ENCODE peak calls at places on chromosomes 6 and 20, in four cellular contexts. O is HEK293T, B is K562, C is HepG2. K is an unnamed sample.
A peak's percentile ranks its signal among the peaks of the same experiment; 100 is the strongest.

GRCh38 chr6:128731249-128732165 is 151.4 kb upstream of the LAMA2 start:
- DNase-seq in O (peak; percentile 56), B (no peak), C (peak; percentile 56), K (no peak)

GRCh38 chr6:147621280-147621679 is 112.8 kb downstream of the SAMD5 start:
- DNase-seq in O (no peak), B (no peak), C (peak; percentile 13), K (no peak)

GRCh38 chr6:149840345-149841075 is 23.6 kb downstream of the LRP11 start:
- DNase-seq in O (peak; percentile 71), B (peak; percentile 72), C (peak; percentile 82), K (peak; percentile 79)

GRCh38 chr20:62117658-62118057 is 4.6 kb upstream of the LSM14B start:
- DNase-seq in O (no peak), B (no peak), C (no peak), K (no peak)

GRCh38 chr6:153816306-153816845 is 222.7 kb upstream of the OPRM1 start:
- DNase-seq in O (peak; percentile 14), B (no peak), C (no peak), K (no peak)

GRCh38 chr20:35886537-35886936 is 67.8 kb downstream of the SCAND1 start:
- DNase-seq in O (no peak), B (peak; percentile 18), C (no peak), K (no peak)

GRCh38 chr6:24547243-24547642 is 52.5 kb downstream of the ALDH5A1 start:
- DNase-seq in O (peak; percentile 56), B (peak; percentile 27), C (peak; percentile 32), K (peak; percentile 36)

GRCh38 chr20:47328841-47329448 is 27.6 kb downstream of the ZMYND8 start:
- DNase-seq in O (no peak), B (no peak), C (no peak), K (no peak)

GRCh38 chr6:13991393-13991792 is 66.6 kb downstream of the RNF182 start:
- DNase-seq in O (no peak), B (no peak), C (no peak), K (no peak)

GRCh38 chr6:169070506-169071176 is 183.0 kb downstream of the THBS2 start:
- DNase-seq in O (peak; percentile 42), B (no peak), C (peak; percentile 26), K (no peak)

GRCh38 chr20:62625516-62625915 is 16.8 kb upstream of the SLCO4A1 start:
- DNase-seq in O (no peak), B (no peak), C (no peak), K (no peak)

GRCh38 chr20:48750941-48751620 is 76.7 kb downstream of the PREX1 start:
- DNase-seq in O (no peak), B (no peak), C (no peak), K (peak; percentile 76)

GRCh38 chr20:1015181-1015580 is 13.1 kb upstream of the RSPO4 start:
- DNase-seq in O (no peak), B (no peak), C (no peak), K (no peak)
- TF ChIP-seq ELF4 in O (no peak), B (no peak), C (no peak), K (no peak)

DNA sequence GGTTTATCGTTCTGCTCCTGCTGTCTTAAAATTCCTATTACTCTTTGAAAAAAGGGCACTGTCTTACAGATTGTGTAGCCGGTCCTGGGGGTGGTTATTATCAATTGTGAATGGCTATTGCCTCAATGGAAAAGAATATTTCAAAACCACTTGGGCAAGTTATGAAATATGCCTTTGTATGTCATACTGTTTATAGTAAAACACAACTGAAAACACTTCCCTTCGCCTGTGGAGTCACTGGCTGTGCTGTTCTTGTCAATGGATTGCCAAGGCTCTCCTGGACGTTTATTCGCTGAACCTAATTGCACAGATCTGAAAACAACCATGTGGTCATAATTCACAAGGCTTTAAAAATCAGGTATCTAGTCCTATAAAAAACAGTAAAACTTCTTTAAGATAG is 47.8 kb upstream of the TAGAP start:
- DNase-seq in O (no peak), B (no peak), C (no peak), K (no peak)
- TF ChIP-seq ELF4 in O (no peak), B (no peak), C (no peak), K (no peak)

DNA sequence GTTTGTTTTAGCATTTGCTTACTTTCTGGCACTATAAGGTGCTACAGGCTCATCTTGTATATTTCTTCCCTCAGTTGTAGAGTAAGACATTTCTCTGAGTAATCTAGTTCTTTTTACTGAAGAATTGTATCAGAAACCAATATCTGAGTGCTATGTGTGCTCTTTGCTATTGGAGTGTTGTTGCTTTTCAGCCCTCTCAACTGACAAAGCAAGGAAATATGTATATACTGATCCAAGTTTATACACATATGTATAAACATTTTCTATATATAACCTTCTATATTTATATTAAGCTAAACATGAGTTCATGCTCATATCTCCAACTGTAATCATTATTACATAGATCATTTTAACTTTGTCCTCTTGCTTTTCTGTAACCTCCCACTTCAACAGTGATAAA is 405.7 kb downstream of the RFPL4B start:
- DNase-seq in O (no peak), B (no peak), C (no peak), K (no peak)
- TF ChIP-seq ELF4 in O (no peak), B (no peak), C (no peak), K (no peak)

GRCh38 chr6:4577406-4577805 is 198.8 kb upstream of the CDYL start:
- DNase-seq in O (no peak), B (no peak), C (no peak), K (no peak)
- TF ChIP-seq ELF4 in O (no peak), B (no peak), C (no peak), K (no peak)

GRCh38 chr6:89411269-89412070 is 603 bp downstream of the RRAGD start:
- DNase-seq in O (peak; percentile 50), B (peak; percentile 23), C (no peak), K (peak; percentile 74)
- TF ChIP-seq ELF4 in O (no peak), B (no peak), C (no peak), K (no peak)

DNA sequence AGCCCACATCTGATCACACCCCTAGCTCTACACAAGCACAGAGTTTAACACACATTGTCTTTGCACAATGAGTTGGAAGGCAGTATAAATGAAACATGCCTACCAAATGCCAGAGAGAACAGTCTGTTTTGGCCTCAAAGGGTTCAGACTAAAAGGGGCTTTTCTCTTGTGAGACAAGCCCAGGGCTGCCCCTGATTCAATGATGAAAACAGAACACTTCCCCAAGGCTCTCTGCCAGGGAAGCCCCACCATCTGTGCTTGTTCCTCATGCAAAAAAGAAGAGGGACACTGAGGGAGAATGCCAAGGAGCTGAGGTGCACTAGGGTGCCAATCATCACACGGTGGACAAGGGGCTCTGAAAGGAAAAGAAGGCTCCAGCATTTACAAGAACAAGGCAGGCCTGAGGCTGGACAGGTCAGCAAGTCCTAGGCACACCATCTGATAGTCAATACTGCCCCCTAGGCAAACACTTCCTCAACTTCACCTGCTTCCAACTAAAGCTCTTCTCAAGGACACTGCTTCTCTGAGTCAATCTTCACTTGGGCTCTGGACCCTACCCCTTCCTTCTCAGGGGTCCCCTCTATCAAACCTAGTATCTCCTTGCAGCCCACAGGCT is 37.5 kb upstream of the SLC4A11 start:
- DNase-seq in O (peak; percentile 44), B (peak; percentile 17), C (peak; percentile 68), K (peak; percentile 23)
- TF ChIP-seq ELF4 in O (no peak), B (no peak), C (no peak), K (no peak)

GRCh38 chr6:1872649-1873131 is 263.0 kb downstream of the FOXC1 start:
- DNase-seq in O (peak; percentile 37), B (no peak), C (no peak), K (peak; percentile 33)
- TF ChIP-seq ELF4 in O (no peak), B (no peak), C (no peak), K (no peak)

GRCh38 chr6:85867595-85867994 is 224.9 kb upstream of the SYNCRIP start:
- DNase-seq in O (no peak), B (no peak), C (no peak), K (no peak)

GRCh38 chr6:85866758-85867401 is 224.2 kb upstream of the SYNCRIP start:
- DNase-seq in O (no peak), B (no peak), C (no peak), K (no peak)

GRCh38 chr6:85866373-85866740 is 223.7 kb upstream of the SYNCRIP start:
- DNase-seq in O (no peak), B (no peak), C (no peak), K (no peak)

GRCh38 chr6:85864453-85865401 is 222.0 kb upstream of the SYNCRIP start:
- DNase-seq in O (no peak), B (no peak), C (peak; percentile 38), K (no peak)

GRCh38 chr6:85865665-85866372 is 223.1 kb upstream of the SYNCRIP start:
- DNase-seq in O (no peak), B (no peak), C (peak; percentile 74), K (no peak)
- TF ChIP-seq ELF4 in O (no peak), B (no peak), C (no peak), K (no peak)